ENCODE peak calls at places on chromosomes 2 and 18, in six cellular contexts. U is HepG2, P is kidney, T is ascending aorta, G is lower lobe of right lung, F is transverse colon. L is an unnamed sample.

GRCh38 chr18:34707670-34708069 is 2.4 kb upstream of the DTNA start:
- DNase-seq in U (no peak), P (no peak), T (no peak), G (no peak), F (peak; percentile 32), L (no peak)

GRCh38 chr2:54176577-54176976 is 61.2 kb downstream of the ACYP2 start:
- DNase-seq in U (peak; percentile 85), P (no peak), T (no peak), G (no peak), F (peak; percentile 9), L (peak; percentile 60)

GRCh38 chr18:50573679-50574078 is 13.8 kb downstream of the MAPK4 start:
- DNase-seq in U (no peak), P (no peak), T (no peak), G (no peak), F (no peak), L (no peak)

GRCh38 chr2:109005686-109006204 is 16.7 kb upstream of the EDAR start:
- DNase-seq in U (no peak), P (no peak), T (no peak), G (no peak), F (no peak), L (no peak)

GRCh38 chr2:176132397-176133086 is 3.0 kb downstream of the HOXD8 start:
- DNase-seq in U (no peak), P (peak; percentile 43), T (no peak), G (no peak), F (no peak), L (no peak)

GRCh38 chr2:36485521-36485920 is 112.4 kb downstream of the FEZ2 start:
- DNase-seq in U (no peak), P (no peak), T (no peak), G (no peak), F (no peak), L (no peak)

GRCh38 chr2:239396881-239397681 is 3.7 kb downstream of the HDAC4 start:
- DNase-seq in U (no peak), P (no peak), T (no peak), G (peak; percentile 58), F (peak; percentile 34), L (no peak)

GRCh38 chr2:2801458-2801857 is 470.4 kb upstream of the MYT1L start:
- DNase-seq in U (no peak), P (no peak), T (no peak), G (no peak), F (no peak), L (peak; percentile 40)

GRCh38 chr2:52386433-52386832 is 1354.5 kb upstream of the NRXN1 start:
- DNase-seq in U (no peak), P (no peak), T (no peak), G (no peak), F (no peak), L (peak; percentile 4)

GRCh38 chr2:49029406-49029805 is 124.9 kb downstream of the FSHR start:
- DNase-seq in U (no peak), P (no peak), T (no peak), G (no peak), F (no peak), L (no peak)

GRCh38 chr2:240397924-240398611 is 37.4 kb upstream of the GPC1 start:
- DNase-seq in U (no peak), P (no peak), T (no peak), G (peak; percentile 38), F (no peak), L (no peak)

GRCh38 chr2:239393941-239394340 is 6.9 kb downstream of the HDAC4 start:
- DNase-seq in U (no peak), P (no peak), T (no peak), G (no peak), F (no peak), L (no peak)

GRCh38 chr2:202541137-202541536 is 93.6 kb upstream of the FAM117B start:
- DNase-seq in U (no peak), P (no peak), T (no peak), G (no peak), F (no peak), L (no peak)

GRCh38 chr2:114192362-114192761 is 250.1 kb upstream of the DPP10 start:
- DNase-seq in U (no peak), P (no peak), T (no peak), G (no peak), F (no peak), L (no peak)

GRCh38 chr18:79644006-79644665 is 35.5 kb upstream of the CTDP1 start:
- DNase-seq in U (peak; percentile 50), P (peak; percentile 80), T (no peak), G (peak; percentile 73), F (peak; percentile 64), L (peak; percentile 60)

GRCh38 chr2:223082701-223083100 is 30.7 kb downstream of the KCNE4 start:
- DNase-seq in U (no peak), P (no peak), T (no peak), G (no peak), F (no peak), L (no peak)

GRCh38 chr2:119422521-119422920 is 9.1 kb upstream of the TMEM37 start:
- DNase-seq in U (no peak), P (no peak), T (no peak), G (no peak), F (no peak), L (no peak)

GRCh38 chr18:76538846-76539245 is 43.8 kb upstream of the ZNF516 start:
- DNase-seq in U (no peak), P (no peak), T (no peak), G (no peak), F (no peak), L (no peak)

GRCh38 chr18:24270937-24271380 is 126.7 kb downstream of the OSBPL1A start:
- DNase-seq in U (no peak), P (no peak), T (no peak), G (no peak), F (no peak), L (no peak)

GRCh38 chr18:33304277-33304676 is 136.2 kb downstream of the CCDC178 start:
- DNase-seq in U (no peak), P (no peak), T (no peak), G (no peak), F (no peak), L (no peak)

GRCh38 chr2:98170076-98170475 is 83.1 kb downstream of the VWA3B start:
- DNase-seq in U (no peak), P (no peak), T (no peak), G (no peak), F (no peak), L (no peak)

GRCh38 chr2:104758199-104758620 is 95.7 kb upstream of the POU3F3 start:
- DNase-seq in U (no peak), P (no peak), T (no peak), G (no peak), F (no peak), L (no peak)

GRCh38 chr2:120654383-120655134 is 81.1 kb upstream of the GLI2 start:
- DNase-seq in U (no peak), P (no peak), T (no peak), G (no peak), F (no peak), L (no peak)

GRCh38 chr2:63378589-63378988 is 209.7 kb downstream of the WDPCP start:
- DNase-seq in U (no peak), P (no peak), T (no peak), G (no peak), F (no peak), L (no peak)

GRCh38 chr18:5890606-5891360 is 4.5 kb downstream of the TMEM200C start:
- DNase-seq in U (peak; percentile 11), P (peak; percentile 77), T (no peak), G (peak; percentile 62), F (no peak), L (peak; percentile 32)

GRCh38 chr18:43125471-43125870 is 10.0 kb upstream of the RIT2 start:
- DNase-seq in U (no peak), P (no peak), T (no peak), G (no peak), F (no peak), L (no peak)

GRCh38 chr2:108637304-108637669 is 82.0 kb upstream of the RANBP2 start:
- DNase-seq in U (peak; percentile 75), P (no peak), T (peak; percentile 50), G (no peak), F (no peak), L (no peak)

GRCh38 chr2:53964987-53965687 is 5.7 kb downstream of the PSME4 start:
- DNase-seq in U (no peak), P (no peak), T (no peak), G (no peak), F (no peak), L (no peak)

GRCh38 chr2:25342372-25343186 is 854 bp upstream of the DNMT3A start:
- DNase-seq in U (peak; percentile 78), P (peak; percentile 94), T (peak; percentile 44), G (peak; percentile 87), F (peak; percentile 87), L (peak; percentile 91)

DNA sequence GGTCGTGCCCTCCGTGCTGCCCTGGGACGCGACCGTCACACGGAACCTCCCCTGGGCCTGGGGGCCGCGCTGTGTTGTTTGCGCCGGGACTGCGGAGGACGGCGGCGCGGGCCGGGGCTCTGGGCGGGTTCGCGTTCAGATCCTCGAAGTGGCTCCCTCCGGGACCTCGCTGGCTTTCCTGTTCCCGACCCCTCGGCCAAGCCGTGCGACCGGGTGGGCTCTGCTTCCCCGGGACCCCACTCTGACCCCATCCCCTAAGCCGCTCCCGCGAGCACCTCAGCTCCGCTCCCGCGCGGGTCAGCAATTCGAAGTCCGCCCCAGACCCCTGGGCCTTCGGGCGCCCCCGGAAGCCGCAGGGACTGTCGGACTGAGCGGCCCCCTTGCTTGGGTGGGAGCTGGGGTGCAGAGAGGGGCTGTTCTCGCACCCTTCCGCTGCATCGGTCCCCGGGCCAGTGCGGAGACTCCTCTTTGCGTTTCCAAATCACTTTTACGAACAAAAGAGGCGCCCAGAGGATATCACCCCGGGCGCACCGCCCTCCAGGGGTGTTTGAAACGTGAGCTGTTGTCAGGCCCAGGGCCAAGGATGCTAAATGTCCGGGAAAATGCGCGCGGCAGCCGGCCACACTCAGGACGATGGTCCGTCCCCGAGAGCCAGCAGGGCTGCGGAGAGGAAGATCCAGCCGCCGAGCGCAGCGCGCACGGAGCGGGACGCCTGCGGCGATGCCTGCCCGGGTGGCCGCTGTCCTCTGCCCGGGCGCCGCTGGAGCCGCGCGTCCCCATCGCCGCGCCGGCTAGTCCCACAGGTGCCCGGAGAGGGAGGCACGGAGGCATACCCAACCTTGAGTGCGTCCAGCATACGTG is 73.5 kb downstream of the ZCCHC2 start:
- DNase-seq in U (no peak), P (no peak), T (no peak), G (no peak), F (no peak), L (no peak)
- H3K9me3 ChIP-seq in U (no peaks in the 10 kb centered on the region), P (no peaks in the 10 kb centered on the region), T (no peaks in the 10 kb centered on the region), G (no peaks in the 10 kb centered on the region), F (no peaks in the 10 kb centered on the region), L (no peaks in the 10 kb centered on the region)

GRCh38 chr18:75160315-75160714 is 48.6 kb downstream of the PTGR3 start:
- DNase-seq in U (no peak), P (no peak), T (no peak), G (no peak), F (no peak), L (no peak)
- TF ChIP-seq CTCF in U (no peak), P (no peak), T (no peak), G (no peak), F (no peak), L (no peak)

DNA sequence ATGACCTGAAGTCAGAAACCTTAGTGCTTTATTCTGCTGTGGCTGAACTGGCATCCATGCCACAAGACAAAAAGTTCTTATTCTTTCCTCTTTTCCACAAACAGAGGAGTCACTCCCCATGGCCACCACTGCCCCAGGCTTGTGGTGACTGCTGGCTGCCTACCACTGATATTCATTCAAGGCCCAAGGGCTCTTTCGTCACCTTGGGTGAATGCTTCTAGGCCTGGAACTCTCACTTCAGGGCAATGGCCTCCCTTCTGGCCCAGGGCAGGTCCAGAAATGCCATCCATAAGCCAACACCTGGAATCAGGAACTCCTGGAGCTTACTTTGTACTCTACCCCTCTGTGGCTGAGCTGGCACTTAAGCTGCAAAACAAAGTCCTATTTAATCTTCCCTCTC is 109.8 kb downstream of the NAT8 start:
- DNase-seq in U (no peak), P (no peak), T (no peak), G (no peak), F (no peak), L (no peak)
- H3K9me3 ChIP-seq in U (peaks cover 24% of the 10 kb centered on the region), P (peaks cover 6% of the 10 kb centered on the region), T (peaks cover 23% of the 10 kb centered on the region), G (peaks cover 15% of the 10 kb centered on the region), F (peaks cover 13% of the 10 kb centered on the region), L (no peaks in the 10 kb centered on the region)

GRCh38 chr2:100277540-100278207 is 44.6 kb downstream of the LONRF2 start:
- DNase-seq in U (no peak), P (no peak), T (no peak), G (no peak), F (no peak), L (no peak)
- TF ChIP-seq CTCF in U (no peak), P (no peak), T (no peak), G (no peak), F (no peak), L (no peak)